ENCODE peak calls at places on chromosome 19, in five cellular contexts. One of them, this sample, is unnamed.

GRCh38 chr19:11383706-11384048 is 437 bp downstream of the EPOR start:
- DNase-seq in fibroblast of mammary gland: no peak
- DNase-seq in mesothelial cell of epicardium: no peak
- DNase-seq in nephron progenitor cell: peak; percentile 15
- DNase-seq in thoracic aorta: no peak
- DNase-seq in this sample: no peak

GRCh38 chr19:58182577-58182988 is 278 bp upstream of the ZNF274 start:
- DNase-seq in fibroblast of mammary gland: no peak
- DNase-seq in thoracic aorta: no peak
- DNase-seq in nephron progenitor cell: no peak
- DNase-seq in mesothelial cell of epicardium: no peak
- DNase-seq in this sample: no peak

GRCh38 chr19:50513746-50514345 is at the start of gene ASPDH:
- DNase-seq in mesothelial cell of epicardium: no peak
- DNase-seq in fibroblast of mammary gland: no peak
- DNase-seq in thoracic aorta: no peak
- DNase-seq in nephron progenitor cell: no peak
- DNase-seq in this sample: no peak

GRCh38 chr19:58003153-58003828 is 671 bp upstream of the ZNF606 start:
- DNase-seq in mesothelial cell of epicardium: no peak
- DNase-seq in nephron progenitor cell: no peak
- DNase-seq in thoracic aorta: no peak
- DNase-seq in fibroblast of mammary gland: peak; percentile 28
- DNase-seq in this sample: no peak

GRCh38 chr19:50838239-50838638 is 4.9 kb upstream of the KLK15 start:
- DNase-seq in thoracic aorta: no peak
- DNase-seq in nephron progenitor cell: no peak
- DNase-seq in mesothelial cell of epicardium: no peak
- DNase-seq in fibroblast of mammary gland: no peak
- DNase-seq in this sample: no peak

GRCh38 chr19:57803594-57804325 is 11.0 kb downstream of the ZNF552 start:
- DNase-seq in mesothelial cell of epicardium: no peak
- DNase-seq in nephron progenitor cell: peak; percentile 66
- DNase-seq in fibroblast of mammary gland: peak; percentile 62
- DNase-seq in thoracic aorta: no peak
- DNase-seq in this sample: no peak

GRCh38 chr19:3282564-3282963 is 58.1 kb downstream of the CELF5 start:
- DNase-seq in fibroblast of mammary gland: no peak
- DNase-seq in mesothelial cell of epicardium: no peak
- DNase-seq in nephron progenitor cell: no peak
- DNase-seq in thoracic aorta: no peak
- DNase-seq in this sample: no peak

GRCh38 chr19:41327499-41328156 is 17.7 kb downstream of the CCDC97 start:
- DNase-seq in mesothelial cell of epicardium: no peak
- DNase-seq in fibroblast of mammary gland: peak; percentile 42
- DNase-seq in nephron progenitor cell: no peak
- DNase-seq in thoracic aorta: no peak
- DNase-seq in this sample: peak; percentile 77

GRCh38 chr19:49328741-49329140 is 3.8 kb upstream of the SLC6A16 start:
- DNase-seq in mesothelial cell of epicardium: no peak
- DNase-seq in nephron progenitor cell: no peak
- DNase-seq in fibroblast of mammary gland: no peak
- DNase-seq in thoracic aorta: no peak
- DNase-seq in this sample: no peak

GRCh38 chr19:52600639-52601024 is 30.5 kb downstream of the ZNF701 start:
- DNase-seq in thoracic aorta: no peak
- DNase-seq in mesothelial cell of epicardium: no peak
- DNase-seq in fibroblast of mammary gland: no peak
- DNase-seq in nephron progenitor cell: no peak
- DNase-seq in this sample: no peak

GRCh38 chr19:3360494-3361383 is 5.6 kb upstream of the NFIC start:
- DNase-seq in mesothelial cell of epicardium: no peak
- DNase-seq in thoracic aorta: no peak
- DNase-seq in nephron progenitor cell: peak; percentile 48
- DNase-seq in fibroblast of mammary gland: peak; percentile 32
- DNase-seq in this sample: peak; percentile 80

GRCh38 chr19:10762656-10763055 is 44.8 kb downstream of the DNM2 start:
- DNase-seq in mesothelial cell of epicardium: no peak
- DNase-seq in nephron progenitor cell: no peak
- DNase-seq in fibroblast of mammary gland: no peak
- DNase-seq in thoracic aorta: no peak
- DNase-seq in this sample: no peak

GRCh38 chr19:3073159-3073563 is 10.9 kb upstream of the TLE5 start:
- DNase-seq in nephron progenitor cell: no peak
- DNase-seq in mesothelial cell of epicardium: no peak
- DNase-seq in fibroblast of mammary gland: peak; percentile 72
- DNase-seq in thoracic aorta: no peak
- DNase-seq in this sample: no peak

GRCh38 chr19:39970424-39970673 is 616 bp upstream of the PSMC4 start:
- DNase-seq in fibroblast of mammary gland: no peak
- DNase-seq in thoracic aorta: no peak
- DNase-seq in nephron progenitor cell: no peak
- DNase-seq in mesothelial cell of epicardium: no peak
- DNase-seq in this sample: no peak

GRCh38 chr19:6220385-6221191 is 59.2 kb downstream of the MLLT1 start:
- DNase-seq in thoracic aorta: no peak
- DNase-seq in mesothelial cell of epicardium: no peak
- DNase-seq in nephron progenitor cell: no peak
- DNase-seq in fibroblast of mammary gland: peak; percentile 71
- DNase-seq in this sample: no peak

GRCh38 chr19:17320435-17320834 is 11.1 kb downstream of the DDA1 start:
- DNase-seq in mesothelial cell of epicardium: no peak
- DNase-seq in nephron progenitor cell: no peak
- DNase-seq in thoracic aorta: no peak
- DNase-seq in fibroblast of mammary gland: no peak
- DNase-seq in this sample: no peak

DNA sequence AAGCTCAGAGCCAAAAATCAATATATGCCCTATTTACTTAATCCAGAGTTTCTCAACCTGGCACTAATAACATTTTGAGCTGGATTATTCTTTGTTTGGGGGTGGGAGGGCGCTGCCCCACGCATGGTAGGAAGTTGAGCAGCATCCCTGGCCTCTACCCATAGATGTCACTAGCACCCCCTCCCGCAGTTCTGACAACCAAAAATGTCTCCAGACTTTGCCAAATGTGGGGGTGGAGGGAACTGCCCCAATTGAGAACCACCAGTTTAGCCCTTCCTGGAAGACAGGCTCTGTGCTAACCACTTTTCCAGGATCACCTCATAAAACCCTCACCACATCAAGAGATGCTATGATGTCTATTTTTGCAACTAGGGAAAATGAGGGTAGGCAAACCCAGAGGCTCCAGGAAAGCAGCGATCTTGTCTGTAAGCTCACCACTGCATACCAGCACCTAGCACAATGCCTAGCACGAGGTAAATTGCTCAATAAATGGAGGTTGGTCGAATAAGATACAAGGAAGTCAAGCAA is 1.1 kb downstream of the TRIR start:
- DNase-seq in fibroblast of mammary gland: peak; percentile 74
- DNase-seq in thoracic aorta: no peak
- DNase-seq in mesothelial cell of epicardium: no peak
- DNase-seq in nephron progenitor cell: no peak
- DNase-seq in this sample: no peak
- TF ChIP-seq CTCF in fibroblast of mammary gland: peak; percentile 45
- TF ChIP-seq CTCF in thoracic aorta: no peak
- TF ChIP-seq CTCF in mesothelial cell of epicardium: no peak
- TF ChIP-seq CTCF in nephron progenitor cell: no peak
- TF ChIP-seq CTCF in this sample: no peak

GRCh38 chr19:38009650-38010229 is 102.7 kb downstream of the SIPA1L3 start:
- DNase-seq in mesothelial cell of epicardium: no peak
- DNase-seq in thoracic aorta: no peak
- DNase-seq in nephron progenitor cell: no peak
- DNase-seq in fibroblast of mammary gland: no peak
- DNase-seq in this sample: no peak
- TF ChIP-seq CTCF in mesothelial cell of epicardium: no peak
- TF ChIP-seq CTCF in thoracic aorta: no peak
- TF ChIP-seq CTCF in nephron progenitor cell: no peak
- TF ChIP-seq CTCF in fibroblast of mammary gland: no peak
- TF ChIP-seq CTCF in this sample: no peak

GRCh38 chr19:8487137-8487851 is 15.1 kb downstream of the PRAM1 start:
- DNase-seq in fibroblast of mammary gland: no peak
- DNase-seq in mesothelial cell of epicardium: no peak
- DNase-seq in thoracic aorta: no peak
- DNase-seq in nephron progenitor cell: no peak
- DNase-seq in this sample: no peak
- TF ChIP-seq CTCF in fibroblast of mammary gland: no peak
- TF ChIP-seq CTCF in mesothelial cell of epicardium: no peak
- TF ChIP-seq CTCF in thoracic aorta: no peak
- TF ChIP-seq CTCF in nephron progenitor cell: no peak
- TF ChIP-seq CTCF in this sample: no peak

GRCh38 chr19:7394728-7395359 is 46.1 kb downstream of the ARHGEF18 start:
- DNase-seq in nephron progenitor cell: peak; percentile 94
- DNase-seq in mesothelial cell of epicardium: peak; percentile 85
- DNase-seq in thoracic aorta: peak; percentile 45
- DNase-seq in fibroblast of mammary gland: peak; percentile 84
- DNase-seq in this sample: peak; percentile 96
- TF ChIP-seq CTCF in nephron progenitor cell: no peak
- TF ChIP-seq CTCF in mesothelial cell of epicardium: no peak
- TF ChIP-seq CTCF in thoracic aorta: no peak
- TF ChIP-seq CTCF in fibroblast of mammary gland: no peak
- TF ChIP-seq CTCF in this sample: no peak

DNA sequence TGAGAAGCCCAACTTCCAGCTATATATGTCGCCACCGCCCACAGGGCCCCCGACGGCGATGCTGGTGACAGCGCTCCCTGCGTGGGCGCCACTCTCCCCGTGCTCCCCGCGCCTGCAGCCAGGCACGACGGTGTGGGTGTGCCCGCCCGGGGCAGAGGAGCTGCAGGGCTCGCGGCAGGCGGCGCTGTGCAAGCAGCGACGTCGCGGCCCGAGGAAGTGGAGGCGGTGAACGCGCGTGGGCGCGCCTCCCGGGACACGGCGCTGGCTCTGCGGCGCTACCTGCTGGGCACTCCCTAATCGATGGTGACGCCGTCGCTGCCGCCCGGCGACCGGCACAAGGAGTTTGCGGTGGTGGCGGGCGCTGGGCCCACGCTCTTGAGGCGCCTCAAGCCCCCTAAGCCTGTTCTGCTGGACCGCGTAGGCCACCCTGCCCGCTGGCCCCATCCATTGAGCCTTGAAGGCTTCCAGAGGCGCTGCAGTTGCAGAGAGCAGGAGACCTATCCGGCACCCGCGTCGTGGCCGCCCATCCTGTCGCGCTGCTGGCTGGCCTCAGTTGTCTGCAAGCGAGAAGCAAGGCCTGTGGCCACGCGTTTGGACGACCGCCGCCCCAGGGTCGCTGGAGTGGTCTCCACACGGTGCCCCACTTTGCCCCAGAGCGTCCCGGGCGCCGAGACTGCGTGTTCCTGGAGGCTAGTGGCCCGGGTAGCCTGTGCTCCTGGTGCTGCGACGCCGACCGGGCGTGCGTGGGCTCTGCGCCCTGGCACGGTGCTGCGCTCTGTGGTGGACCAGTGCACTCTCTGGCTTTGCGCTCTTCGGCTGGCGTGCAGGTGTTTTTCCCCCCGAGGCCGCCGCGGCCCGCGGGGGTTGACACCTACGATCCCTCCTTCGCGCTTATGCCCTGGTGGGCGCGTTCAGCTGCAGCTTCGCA is 23.1 kb downstream of the LRFN3 start:
- DNase-seq in mesothelial cell of epicardium: no peak
- DNase-seq in nephron progenitor cell: peak; percentile 49
- DNase-seq in fibroblast of mammary gland: no peak
- DNase-seq in thoracic aorta: no peak
- DNase-seq in this sample: peak; percentile 42
- TF ChIP-seq CTCF in mesothelial cell of epicardium: no peak
- TF ChIP-seq CTCF in nephron progenitor cell: no peak
- TF ChIP-seq CTCF in fibroblast of mammary gland: no peak
- TF ChIP-seq CTCF in thoracic aorta: no peak
- TF ChIP-seq CTCF in this sample: no peak

GRCh38 chr19:43809762-43810696 is 7.8 kb upstream of the LYPD5 start:
- DNase-seq in mesothelial cell of epicardium: no peak
- DNase-seq in fibroblast of mammary gland: peak; percentile 76
- DNase-seq in thoracic aorta: no peak
- DNase-seq in nephron progenitor cell: no peak
- DNase-seq in this sample: no peak
- TF ChIP-seq CTCF in mesothelial cell of epicardium: peak; percentile 49
- TF ChIP-seq CTCF in fibroblast of mammary gland: peak; percentile 74
- TF ChIP-seq CTCF in thoracic aorta: peak; percentile 40
- TF ChIP-seq CTCF in nephron progenitor cell: peak; percentile 52
- TF ChIP-seq CTCF in this sample: no peak

DNA sequence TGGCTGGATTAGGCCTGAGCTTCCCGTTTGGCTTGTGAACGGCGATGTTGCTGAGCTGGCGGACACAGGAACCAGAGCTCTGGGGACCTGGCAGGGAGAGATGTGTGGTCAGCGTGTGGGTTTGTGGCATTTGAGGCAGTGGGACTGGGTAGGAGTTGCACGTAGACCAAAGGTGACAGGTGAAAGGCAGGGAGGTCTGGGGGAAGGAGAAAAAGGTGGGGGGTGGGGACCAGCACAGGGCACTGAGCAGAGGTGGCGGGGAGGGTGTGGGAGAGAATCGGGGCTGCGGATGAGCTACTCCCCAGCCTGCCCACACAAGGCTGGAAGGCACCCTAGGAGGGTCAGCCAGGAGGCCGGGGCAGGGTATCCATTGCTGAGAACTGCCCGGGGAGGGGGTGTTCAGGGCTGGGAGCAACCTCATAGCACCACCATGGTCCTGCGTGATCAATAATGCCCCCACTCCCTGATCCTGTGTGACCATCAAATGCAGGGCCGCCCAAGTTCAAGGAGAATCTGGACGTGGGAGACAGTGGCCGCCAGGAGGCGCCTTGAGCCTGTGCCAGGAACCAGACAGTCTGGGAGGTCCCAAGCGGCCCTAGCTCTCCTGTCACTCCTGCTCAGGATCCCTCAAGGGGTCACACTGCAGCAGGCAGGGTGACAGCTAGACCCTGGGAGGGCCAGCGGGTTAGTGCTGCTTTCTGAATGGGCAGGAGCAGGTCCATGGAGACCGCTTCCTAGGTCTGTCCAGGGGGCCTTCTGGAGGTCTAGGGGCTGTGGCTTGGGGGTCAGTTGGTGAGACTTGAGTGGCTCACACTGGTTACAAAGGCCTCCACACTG is 12.8 kb upstream of the SELENOW start:
- DNase-seq in fibroblast of mammary gland: peak; percentile 59
- DNase-seq in mesothelial cell of epicardium: no peak
- DNase-seq in nephron progenitor cell: peak; percentile 81
- DNase-seq in thoracic aorta: no peak
- DNase-seq in this sample: no peak
- TF ChIP-seq CTCF in fibroblast of mammary gland: peak; percentile 77
- TF ChIP-seq CTCF in mesothelial cell of epicardium: peak; percentile 63
- TF ChIP-seq CTCF in nephron progenitor cell: peak; percentile 85
- TF ChIP-seq CTCF in thoracic aorta: peak; percentile 79
- TF ChIP-seq CTCF in this sample: no peak